ENCODE peak calls at places on chromosomes 2 and 18, in seven cellular contexts. J is LNCaP clone FGC; P is gastrocnemius medialis; W is colonic mucosa; A is uterus; Q is thoracic aorta; B is CD4-positive, alpha-beta T cell. K is an unnamed sample.

GRCh38 chr2:30721668-30722647 is 85.3 kb downstream of the CAPN13 start:
- DNase-seq in P (no peak), B (no peak), Q (no peak), W (peak), A (no peak), J (no peak), K (no peak)

GRCh38 chr2:223837290-223838061 is at the start of gene AP1S3:
- DNase-seq in B (peak), W (peak), A (peak), Q (no peak), J (peak), P (no peak), K (peak)

GRCh38 chr2:86284987-86285386 is 52.4 kb downstream of the REEP1 start:
- DNase-seq in J (no peak), P (no peak), A (no peak), W (no peak), Q (no peak), B (no peak), K (no peak)

GRCh38 chr2:186065491-186065890 is 326.9 kb downstream of the FSIP2 start:
- DNase-seq in W (no peak), Q (no peak), B (no peak), A (no peak), J (no peak), P (no peak), K (no peak)

GRCh38 chr2:139142252-139142651 is 362.1 kb upstream of the NXPH2 start:
- DNase-seq in J (peak), P (no peak), A (no peak), B (no peak), W (no peak), Q (no peak), K (peak)

GRCh38 chr18:24491882-24492281 is 31.4 kb downstream of the HRH4 start:
- DNase-seq in Q (no peak), B (no peak), P (no peak), J (no peak), W (no peak), A (no peak), K (no peak)

GRCh38 chr2:229713371-229714079 is 830 bp downstream of the DNER start:
- DNase-seq in Q (no peak), B (no peak), J (no peak), W (no peak), A (no peak), P (no peak), K (peak)

GRCh38 chr2:175966839-175967238 is 35.2 kb downstream of the LNPK start:
- DNase-seq in B (no peak), A (no peak), J (no peak), Q (no peak), P (no peak), W (no peak), K (no peak)

GRCh38 chr2:44168684-44169154 is at the start of gene PPM1B:
- DNase-seq in B (peak), P (peak), A (no peak), J (no peak), W (peak), Q (no peak), K (no peak)

DNA sequence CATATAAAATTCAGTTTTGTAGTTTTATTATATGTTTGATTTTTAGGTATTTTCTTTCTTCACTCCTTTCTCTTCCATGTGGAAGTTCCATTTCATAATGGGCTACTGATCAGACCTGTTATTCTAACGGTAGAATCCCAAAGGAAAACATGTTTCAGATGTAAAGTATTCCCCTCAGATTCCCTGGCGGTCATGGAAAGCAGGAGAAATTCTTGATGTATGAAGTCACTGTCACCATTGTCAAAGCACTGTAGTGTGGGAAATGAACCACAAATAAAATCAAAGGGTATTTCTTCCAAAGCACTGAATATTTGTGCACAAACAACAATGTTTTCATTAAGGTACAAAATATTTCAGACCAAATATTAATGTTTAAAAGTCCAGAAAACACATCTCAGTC is 237.3 kb upstream of the KLHL14 start:
- DNase-seq in Q (no peak), P (no peak), W (no peak), A (no peak), J (no peak), B (no peak), K (no peak)
- TF ChIP-seq CTCF in Q (no peak), P (no peak), W (no peak), A (no peak), J (no peak), B (no peak), K (no peak)

GRCh38 chr2:24021122-24021998 is 11.5 kb downstream of the MFSD2B start:
- DNase-seq in J (no peak), B (no peak), P (no peak), A (no peak), W (no peak), Q (no peak), K (peak)
- TF ChIP-seq CTCF in J (no peak), B (no peak), P (no peak), A (no peak), W (peak), Q (no peak), K (peak)

GRCh38 chr2:15939854-15940660 is at the start of gene MYCN:
- DNase-seq in J (no peak), P (peak), W (peak), Q (no peak), B (no peak), A (peak), K (peak)
- TF ChIP-seq CTCF in J (no peak), P (peak), W (peak), Q (peak), B (peak), A (peak), K (peak)

DNA sequence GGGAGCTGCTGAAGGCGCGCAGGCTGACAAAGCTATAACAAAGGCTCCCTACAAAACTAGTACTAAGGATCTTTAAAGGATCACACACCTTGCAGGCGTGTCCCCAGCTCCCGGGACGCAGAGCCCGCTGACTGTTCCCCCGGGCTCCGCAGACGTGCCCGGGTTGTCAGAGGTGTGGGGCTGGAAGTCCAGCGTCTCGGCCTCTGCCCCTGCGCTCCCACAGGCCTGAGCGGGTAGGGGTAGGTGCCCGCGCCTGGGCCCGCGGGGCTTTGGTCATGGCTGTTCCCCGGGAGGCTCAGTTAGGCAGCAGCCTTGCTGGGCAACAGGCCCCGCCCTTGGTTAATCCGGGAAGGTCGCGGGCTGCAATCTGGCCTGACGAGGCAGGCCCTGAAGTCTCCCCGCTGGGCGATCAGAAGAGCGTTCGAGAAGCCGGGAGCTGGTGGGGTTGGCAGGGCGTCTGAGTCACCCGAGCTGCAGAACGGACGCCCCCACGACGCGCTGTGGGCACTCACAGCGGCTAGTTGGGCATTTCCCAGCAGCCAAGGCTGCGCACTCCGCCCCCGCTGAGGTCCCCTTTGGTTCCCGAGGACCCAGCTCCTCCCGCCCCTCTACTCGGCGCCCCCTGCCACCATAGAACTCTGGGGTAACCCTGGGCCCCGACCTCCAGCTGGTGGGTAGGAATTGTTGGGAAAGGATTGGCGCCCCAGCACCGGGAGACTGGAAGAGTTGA is 13.6 kb downstream of the POU3F3 start:
- DNase-seq in P (no peak), B (no peak), Q (no peak), J (no peak), A (no peak), W (no peak), K (no peak)
- TF ChIP-seq CTCF in P (no peak), B (no peak), Q (no peak), J (no peak), A (no peak), W (no peak), K (no peak)

DNA sequence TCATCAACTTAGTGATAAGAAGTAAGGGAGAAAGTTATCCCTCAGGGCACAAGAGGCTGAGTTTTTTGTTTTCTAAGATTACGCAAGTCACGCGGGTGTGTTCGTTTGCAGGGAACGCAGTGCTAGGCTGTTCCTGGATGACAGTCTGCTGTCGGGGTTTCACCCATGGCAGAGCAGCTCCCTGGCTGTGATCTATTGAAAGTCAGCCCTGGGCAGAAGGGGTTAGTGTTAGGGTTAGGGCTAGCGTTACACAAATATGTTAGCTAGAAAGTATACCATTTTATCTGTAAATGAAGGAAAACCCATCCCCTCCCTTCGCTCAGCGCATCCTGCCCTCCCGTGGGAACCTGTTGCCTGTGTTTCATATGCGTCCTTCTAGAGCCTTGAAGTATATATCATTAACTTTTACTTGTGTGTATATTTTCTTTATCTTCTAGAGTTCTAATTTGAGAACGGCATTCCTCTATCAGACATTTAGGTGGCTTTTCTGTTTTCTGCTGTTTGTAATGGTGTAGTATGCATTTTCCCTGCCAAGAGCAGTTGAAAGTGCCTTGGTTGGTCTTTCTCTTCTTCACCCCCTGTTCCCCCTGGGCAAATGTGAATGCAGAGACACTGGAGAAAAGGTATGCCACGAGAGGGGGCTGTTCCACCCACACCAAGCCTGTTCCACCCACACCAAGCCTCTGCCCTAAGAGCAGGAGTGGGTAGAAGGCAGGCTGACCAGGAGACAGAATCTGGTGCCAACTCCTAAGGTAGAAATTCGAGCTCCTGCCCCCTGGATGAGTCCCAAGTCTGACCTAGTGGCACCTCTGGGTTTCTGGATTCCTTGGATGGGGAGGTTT is 47.0 kb downstream of the ARMC9 start:
- DNase-seq in P (no peak), W (peak), Q (no peak), J (no peak), A (no peak), B (no peak), K (no peak)
- TF ChIP-seq CTCF in P (no peak), W (no peak), Q (no peak), J (peak), A (no peak), B (no peak), K (peak)

GRCh38 chr2:164757934-164758695 is 83.5 kb downstream of the COBLL1 start:
- DNase-seq in P (no peak), B (no peak), A (no peak), Q (no peak), W (no peak), J (peak), K (no peak)

GRCh38 chr2:164754157-164755093 is 87.2 kb downstream of the COBLL1 start:
- DNase-seq in A (no peak), W (no peak), B (no peak), Q (no peak), J (no peak), P (no peak), K (no peak)

GRCh38 chr2:164761737-164762460 is 79.7 kb downstream of the COBLL1 start:
- DNase-seq in Q (no peak), A (no peak), W (no peak), B (no peak), J (no peak), P (no peak), K (no peak)

DNA sequence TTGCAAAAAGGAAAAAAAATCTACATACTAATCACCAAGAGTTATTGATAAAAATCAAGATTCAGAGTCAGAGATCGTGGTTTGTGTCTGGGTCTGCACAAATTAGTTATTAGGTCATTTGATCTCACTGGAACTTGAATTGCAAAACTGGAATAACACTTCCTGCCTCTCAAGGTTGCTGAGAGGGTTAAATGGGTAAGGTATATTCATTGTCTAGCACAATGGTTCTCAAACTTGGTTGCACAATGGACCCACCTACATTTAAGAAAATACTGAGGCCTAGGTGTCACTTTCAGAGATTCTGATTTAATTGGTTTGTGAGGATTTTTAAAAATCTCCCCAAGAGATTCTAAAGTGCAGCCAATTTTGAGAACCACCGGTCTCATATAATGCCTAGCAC is 84.8 kb downstream of the COBLL1 start:
- DNase-seq in J (no peak), P (no peak), Q (no peak), W (no peak), B (no peak), A (no peak), K (no peak)
- TF ChIP-seq CTCF in J (no peak), P (no peak), Q (no peak), W (no peak), B (no peak), A (no peak), K (no peak)